ENCODE peak calls at places on chromosomes 6 and 20, in five cellular contexts. One of them, this sample, is unnamed.

GRCh38 chr20:44218441-44218840 is 7.9 kb upstream of the OSER1 start:
- DNase-seq in psoas muscle: no peak
- DNase-seq in AG04449: no peak
- DNase-seq in GM20000: no peak
- DNase-seq in bronchial epithelial cell: no peak
- DNase-seq in this sample: no peak

GRCh38 chr6:16543491-16543890 is 217.8 kb downstream of the ATXN1 start:
- DNase-seq in bronchial epithelial cell: no peak
- DNase-seq in psoas muscle: no peak
- DNase-seq in GM20000: no peak
- DNase-seq in AG04449: no peak
- DNase-seq in this sample: no peak

GRCh38 chr6:51199733-51200132 is 381.1 kb downstream of the TFAP2B start:
- DNase-seq in GM20000: no peak
- DNase-seq in AG04449: no peak
- DNase-seq in psoas muscle: no peak
- DNase-seq in bronchial epithelial cell: peak
- DNase-seq in this sample: no peak

GRCh38 chr6:141153563-141153962 is 979.2 kb upstream of the GJE1 start:
- DNase-seq in psoas muscle: no peak
- DNase-seq in AG04449: no peak
- DNase-seq in bronchial epithelial cell: no peak
- DNase-seq in GM20000: no peak
- DNase-seq in this sample: no peak

GRCh38 chr6:49464691-49465090 is 1.5 kb downstream of the CENPQ start:
- DNase-seq in bronchial epithelial cell: no peak
- DNase-seq in psoas muscle: no peak
- DNase-seq in AG04449: no peak
- DNase-seq in GM20000: no peak
- DNase-seq in this sample: no peak

GRCh38 chr6:56661298-56661697 is 18.6 kb upstream of the DST start:
- DNase-seq in psoas muscle: no peak
- DNase-seq in GM20000: no peak
- DNase-seq in bronchial epithelial cell: no peak
- DNase-seq in AG04449: no peak
- DNase-seq in this sample: no peak

GRCh38 chr6:4901256-4902061 is 102.4 kb downstream of the RPP40 start:
- DNase-seq in GM20000: peak
- DNase-seq in AG04449: no peak
- DNase-seq in bronchial epithelial cell: no peak
- DNase-seq in psoas muscle: no peak
- DNase-seq in this sample: no peak

GRCh38 chr6:145318952-145319351 is 416.4 kb downstream of the EPM2A start:
- DNase-seq in psoas muscle: no peak
- DNase-seq in bronchial epithelial cell: peak
- DNase-seq in GM20000: no peak
- DNase-seq in AG04449: no peak
- DNase-seq in this sample: no peak

GRCh38 chr6:137552809-137553208 is 58.6 kb upstream of the OLIG3 start:
- DNase-seq in GM20000: no peak
- DNase-seq in AG04449: no peak
- DNase-seq in psoas muscle: no peak
- DNase-seq in bronchial epithelial cell: no peak
- DNase-seq in this sample: no peak

GRCh38 chr20:4483481-4483880 is 238.2 kb upstream of the PRND start:
- DNase-seq in AG04449: no peak
- DNase-seq in GM20000: no peak
- DNase-seq in psoas muscle: no peak
- DNase-seq in bronchial epithelial cell: peak
- DNase-seq in this sample: no peak

GRCh38 chr6:148525453-148525852 is 182.8 kb downstream of the SASH1 start:
- DNase-seq in psoas muscle: no peak
- DNase-seq in bronchial epithelial cell: no peak
- DNase-seq in GM20000: no peak
- DNase-seq in AG04449: no peak
- DNase-seq in this sample: peak

GRCh38 chr6:41836022-41836659 is 48.6 kb downstream of the TOMM6 start:
- DNase-seq in bronchial epithelial cell: no peak
- DNase-seq in GM20000: peak
- DNase-seq in AG04449: no peak
- DNase-seq in psoas muscle: no peak
- DNase-seq in this sample: no peak

GRCh38 chr6:71419954-71420692 is 131.5 kb downstream of the OGFRL1 start:
- DNase-seq in GM20000: peak
- DNase-seq in psoas muscle: peak
- DNase-seq in bronchial epithelial cell: no peak
- DNase-seq in AG04449: no peak
- DNase-seq in this sample: no peak

GRCh38 chr6:138044458-138044857 is 62.8 kb downstream of the PERP start:
- DNase-seq in psoas muscle: no peak
- DNase-seq in AG04449: no peak
- DNase-seq in GM20000: no peak
- DNase-seq in bronchial epithelial cell: peak
- DNase-seq in this sample: no peak

GRCh38 chr6:167045828-167046580 is 46.8 kb downstream of the CEP43 start:
- DNase-seq in AG04449: no peak
- DNase-seq in GM20000: no peak
- DNase-seq in psoas muscle: no peak
- DNase-seq in bronchial epithelial cell: no peak
- DNase-seq in this sample: no peak

GRCh38 chr6:33776764-33777163 is 12.2 kb downstream of the LEMD2 start:
- DNase-seq in AG04449: no peak
- DNase-seq in bronchial epithelial cell: no peak
- DNase-seq in GM20000: no peak
- DNase-seq in psoas muscle: no peak
- DNase-seq in this sample: no peak

GRCh38 chr20:53839423-53840176 is 230.8 kb downstream of the BCAS1 start:
- DNase-seq in bronchial epithelial cell: no peak
- DNase-seq in GM20000: peak
- DNase-seq in psoas muscle: no peak
- DNase-seq in AG04449: no peak
- DNase-seq in this sample: no peak

GRCh38 chr20:32582659-32583580 is 2.2 kb downstream of the NOL4L start:
- DNase-seq in psoas muscle: no peak
- DNase-seq in GM20000: peak
- DNase-seq in bronchial epithelial cell: no peak
- DNase-seq in AG04449: no peak
- DNase-seq in this sample: no peak

GRCh38 chr6:321158-321438 is 28.8 kb downstream of the DUSP22 start:
- DNase-seq in bronchial epithelial cell: peak
- DNase-seq in AG04449: no peak
- DNase-seq in psoas muscle: no peak
- DNase-seq in GM20000: no peak
- DNase-seq in this sample: no peak

GRCh38 chr6:21908117-21908848 is 314.7 kb downstream of the SOX4 start:
- DNase-seq in psoas muscle: no peak
- DNase-seq in GM20000: no peak
- DNase-seq in bronchial epithelial cell: no peak
- DNase-seq in AG04449: no peak
- DNase-seq in this sample: no peak

GRCh38 chr20:23753589-23753988 is 2.9 kb upstream of the CST1 start:
- DNase-seq in bronchial epithelial cell: no peak
- DNase-seq in psoas muscle: no peak
- DNase-seq in GM20000: no peak
- DNase-seq in AG04449: no peak
- DNase-seq in this sample: no peak

GRCh38 chr20:3805594-3806264 is 9.6 kb downstream of the CDC25B start:
- DNase-seq in GM20000: no peak
- DNase-seq in bronchial epithelial cell: peak
- DNase-seq in psoas muscle: peak
- DNase-seq in AG04449: no peak
- DNase-seq in this sample: no peak

GRCh38 chr6:41626917-41627316 is 11.4 kb upstream of the MDFI start:
- DNase-seq in bronchial epithelial cell: peak
- DNase-seq in psoas muscle: no peak
- DNase-seq in AG04449: no peak
- DNase-seq in GM20000: no peak
- DNase-seq in this sample: no peak

GRCh38 chr6:12163149-12163548 is 127.0 kb upstream of the EDN1 start:
- DNase-seq in bronchial epithelial cell: no peak
- DNase-seq in AG04449: no peak
- DNase-seq in psoas muscle: no peak
- DNase-seq in GM20000: peak
- DNase-seq in this sample: no peak

GRCh38 chr6:68691120-68691519 is 56.0 kb downstream of the ADGRB3 start:
- DNase-seq in AG04449: no peak
- DNase-seq in bronchial epithelial cell: no peak
- DNase-seq in psoas muscle: no peak
- DNase-seq in GM20000: no peak
- DNase-seq in this sample: no peak

GRCh38 chr20:1663917-1664316 is 6.3 kb upstream of the SIRPG start:
- DNase-seq in bronchial epithelial cell: peak
- DNase-seq in AG04449: no peak
- DNase-seq in GM20000: no peak
- DNase-seq in psoas muscle: no peak
- DNase-seq in this sample: no peak

GRCh38 chr6:43219119-43219518 is 10.2 kb downstream of the DNPH1 start:
- DNase-seq in AG04449: no peak
- DNase-seq in GM20000: no peak
- DNase-seq in bronchial epithelial cell: no peak
- DNase-seq in psoas muscle: peak
- DNase-seq in this sample: no peak
- TF ChIP-seq CTCF in AG04449: no peak
- TF ChIP-seq CTCF in GM20000: no peak
- TF ChIP-seq CTCF in bronchial epithelial cell: no peak
- TF ChIP-seq CTCF in psoas muscle: no peak
- TF ChIP-seq CTCF in this sample: no peak

DNA sequence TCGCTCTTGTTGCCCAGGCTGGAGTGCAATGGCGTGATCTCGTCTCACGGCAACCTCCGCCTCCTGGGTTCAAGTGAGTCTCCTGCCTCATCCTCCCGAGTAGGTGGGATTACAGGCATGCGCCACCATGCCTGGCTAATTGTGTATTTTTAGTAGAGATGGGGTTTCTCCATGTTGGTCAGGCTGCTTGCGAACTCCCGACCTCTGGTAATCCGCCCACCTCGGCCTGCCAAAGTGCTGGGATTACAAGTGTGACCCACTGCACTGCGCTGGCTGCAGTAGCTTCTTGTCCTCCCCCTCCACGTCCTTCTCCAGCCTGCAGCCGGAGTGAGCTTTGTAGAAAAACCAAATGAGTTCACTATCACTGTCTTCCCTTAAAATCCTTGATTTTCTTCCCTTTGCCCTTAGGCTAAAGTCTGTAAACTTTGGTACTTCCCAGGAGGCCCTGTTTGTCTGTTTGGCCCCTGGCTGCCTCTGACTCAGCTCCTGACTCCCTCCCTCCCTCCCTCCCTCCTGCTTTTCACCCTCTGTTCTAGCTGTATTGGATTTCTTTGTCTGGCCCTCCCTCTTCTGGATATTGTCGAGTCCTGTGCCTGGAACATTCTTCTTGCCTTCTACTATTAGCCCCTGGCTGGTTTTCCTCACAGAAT is 12.9 kb downstream of the PARD6B start:
- DNase-seq in AG04449: no peak
- DNase-seq in psoas muscle: peak
- DNase-seq in bronchial epithelial cell: peak
- DNase-seq in GM20000: no peak
- DNase-seq in this sample: peak
- TF ChIP-seq CTCF in AG04449: peak
- TF ChIP-seq CTCF in psoas muscle: peak
- TF ChIP-seq CTCF in bronchial epithelial cell: peak
- TF ChIP-seq CTCF in GM20000: no peak
- TF ChIP-seq CTCF in this sample: peak

DNA sequence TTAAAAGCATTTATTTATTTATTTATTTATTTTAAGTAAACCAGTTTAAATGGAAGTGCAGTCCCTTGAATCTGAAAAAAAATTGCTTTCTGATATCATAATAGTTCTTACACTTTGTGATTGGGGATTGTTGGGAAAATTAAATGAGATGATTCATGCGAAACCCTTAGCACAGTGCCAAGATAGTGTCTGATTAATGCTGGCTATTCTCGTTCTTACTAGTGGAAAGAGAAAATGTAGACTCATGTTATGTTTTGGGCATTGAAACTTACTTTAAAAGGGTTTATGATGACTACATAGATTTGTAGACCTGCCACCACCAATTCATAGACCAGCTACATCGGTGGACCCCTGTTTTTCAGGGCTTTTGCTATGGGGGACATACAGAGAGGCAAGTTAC is 229.2 kb upstream of the ZFP64 start:
- DNase-seq in psoas muscle: no peak
- DNase-seq in bronchial epithelial cell: no peak
- DNase-seq in AG04449: no peak
- DNase-seq in GM20000: no peak
- DNase-seq in this sample: no peak
- TF ChIP-seq CTCF in psoas muscle: no peak
- TF ChIP-seq CTCF in bronchial epithelial cell: no peak
- TF ChIP-seq CTCF in AG04449: no peak
- TF ChIP-seq CTCF in GM20000: no peak
- TF ChIP-seq CTCF in this sample: no peak

GRCh38 chr6:165662671-165663282 is at the start of gene PDE10A:
- DNase-seq in AG04449: no peak
- DNase-seq in bronchial epithelial cell: no peak
- DNase-seq in psoas muscle: no peak
- DNase-seq in GM20000: peak
- DNase-seq in this sample: peak
- TF ChIP-seq CTCF in AG04449: no peak
- TF ChIP-seq CTCF in bronchial epithelial cell: no peak
- TF ChIP-seq CTCF in psoas muscle: no peak
- TF ChIP-seq CTCF in GM20000: no peak
- TF ChIP-seq CTCF in this sample: no peak

GRCh38 chr6:7786206-7786605 is 60.3 kb downstream of the BMP6 start:
- DNase-seq in psoas muscle: no peak
- DNase-seq in bronchial epithelial cell: no peak
- DNase-seq in GM20000: no peak
- DNase-seq in AG04449: no peak
- DNase-seq in this sample: no peak

GRCh38 chr6:7785243-7785941 is 59.5 kb downstream of the BMP6 start:
- DNase-seq in psoas muscle: no peak
- DNase-seq in bronchial epithelial cell: no peak
- DNase-seq in GM20000: no peak
- DNase-seq in AG04449: no peak
- DNase-seq in this sample: no peak

GRCh38 chr6:7784706-7785105 is 58.8 kb downstream of the BMP6 start:
- DNase-seq in AG04449: no peak
- DNase-seq in bronchial epithelial cell: no peak
- DNase-seq in GM20000: peak
- DNase-seq in psoas muscle: no peak
- DNase-seq in this sample: no peak

GRCh38 chr6:7787731-7788130 is 61.8 kb downstream of the BMP6 start:
- DNase-seq in bronchial epithelial cell: no peak
- DNase-seq in psoas muscle: no peak
- DNase-seq in AG04449: no peak
- DNase-seq in GM20000: no peak
- DNase-seq in this sample: no peak

GRCh38 chr6:7787137-7787575 is 61.3 kb downstream of the BMP6 start:
- DNase-seq in GM20000: no peak
- DNase-seq in AG04449: peak
- DNase-seq in bronchial epithelial cell: peak
- DNase-seq in psoas muscle: no peak
- DNase-seq in this sample: peak
- TF ChIP-seq CTCF in GM20000: no peak
- TF ChIP-seq CTCF in AG04449: no peak
- TF ChIP-seq CTCF in bronchial epithelial cell: no peak
- TF ChIP-seq CTCF in psoas muscle: no peak
- TF ChIP-seq CTCF in this sample: no peak